ENCODE peak calls at places on chromosomes 11 and 22, in five cellular contexts. C, W, S, X and V are unnamed samples.

GRCh38 chr11:80054582-80055165 is 613.8 kb upstream of the TENM4 start:
- DNase-seq in S (no peak), C (no peak), X (no peak), W (no peak), V (no peak)

GRCh38 chr22:19764050-19764593 is 3.5 kb downstream of the TBX1 start:
- DNase-seq in S (no peak), C (no peak), X (no peak), W (no peak), V (no peak)

GRCh38 chr11:8739309-8739793 is 56.8 kb downstream of the RPL27A start:
- DNase-seq in S (no peak), C (no peak), W (no peak), X (no peak), V (no peak)

GRCh38 chr11:81987829-81988472 is 745.7 kb downstream of the FAM181B start:
- DNase-seq in C (peak), W (no peak), X (peak), S (no peak), V (no peak)

GRCh38 chr11:11408436-11409221 is 55.6 kb upstream of the CSNK2A3 start:
- DNase-seq in X (no peak), S (no peak), W (no peak), C (no peak), V (no peak)

GRCh38 chr11:122756417-122756816 is 81.9 kb upstream of the CRTAM start:
- DNase-seq in S (no peak), W (no peak), X (no peak), C (no peak), V (no peak)

GRCh38 chr11:130024356-130024755 is 21.7 kb upstream of the PRDM10 start:
- DNase-seq in X (no peak), S (no peak), W (no peak), C (no peak), V (no peak)

GRCh38 chr22:26559961-26560575 is 29.9 kb downstream of the TPST2 start:
- DNase-seq in C (no peak), W (no peak), X (no peak), S (no peak), V (no peak)

GRCh38 chr22:42760806-42761565 is 40.3 kb upstream of the A4GALT start:
- DNase-seq in C (no peak), W (no peak), S (no peak), X (no peak), V (no peak)

GRCh38 chr11:47571895-47572294 is 6.5 kb downstream of the PTPMT1 start:
- DNase-seq in X (no peak), C (peak), S (no peak), W (no peak), V (no peak)

GRCh38 chr22:47030881-47031627 is 268.6 kb downstream of the TBC1D22A start:
- DNase-seq in X (no peak), C (no peak), S (no peak), W (no peak), V (no peak)

GRCh38 chr11:75625970-75626691 is 42.7 kb downstream of the MAP6 start:
- DNase-seq in S (no peak), X (peak), W (no peak), C (peak), V (no peak)

GRCh38 chr11:102230186-102230585 is 87.1 kb upstream of the BIRC3 start:
- DNase-seq in W (no peak), X (no peak), C (no peak), S (no peak), V (no peak)

GRCh38 chr11:91857194-91857593 is 367.4 kb upstream of the FAT3 start:
- DNase-seq in W (no peak), S (no peak), X (peak), C (peak), V (no peak)

GRCh38 chr22:23826510-23827350 is 12.1 kb downstream of the DERL3 start:
- DNase-seq in W (no peak), X (peak), S (no peak), C (peak), V (no peak)

GRCh38 chr11:46615756-46616155 is 1.3 kb downstream of the HARBI1 start:
- DNase-seq in C (peak), W (no peak), S (no peak), X (no peak), V (no peak)

GRCh38 chr11:103671143-103671651 is 365.2 kb upstream of the DDI1 start:
- DNase-seq in C (no peak), S (no peak), W (no peak), X (no peak), V (no peak)

GRCh38 chr11:59556115-59556882 is 45.0 kb downstream of the OR4D9 start:
- DNase-seq in S (peak), W (peak), X (peak), C (peak), V (peak)

GRCh38 chr22:46596819-46597218 is 23.4 kb upstream of the GRAMD4 start:
- DNase-seq in S (no peak), X (no peak), W (peak), C (no peak), V (peak)

GRCh38 chr11:103587951-103588788 is 448.3 kb upstream of the DDI1 start:
- DNase-seq in W (peak), X (no peak), C (peak), S (no peak), V (peak)

GRCh38 chr11:75029836-75030631 is 41.3 kb downstream of the NEU3 start:
- DNase-seq in C (no peak), W (no peak), S (no peak), X (no peak), V (no peak)

GRCh38 chr11:79078999-79079398 is 361.8 kb downstream of the TENM4 start:
- DNase-seq in W (peak), X (no peak), C (no peak), S (no peak), V (peak)

GRCh38 chr22:35661377-35661937 is 13.2 kb downstream of the APOL6 start:
- DNase-seq in C (peak), X (no peak), W (no peak), S (no peak), V (no peak)

GRCh38 chr11:96694338-96694737 is 304.5 kb downstream of the JRKL start:
- DNase-seq in X (no peak), W (no peak), C (no peak), S (no peak), V (no peak)